ENCODE peak calls at places on chromosomes 16 and 17, in ten cellular contexts. H is heart right ventricle, X is kidney epithelial cell, B is cardiac muscle cell, M is tibial nerve, Q is HCT116, V is astrocyte, I is bronchial epithelial cell, S is GM06990, P is colonic mucosa. Z is an unnamed sample. For H3K36me3, the result is how much of the 10 kb centered on the place peaks cover.

GRCh38 chr17:16287563-16288027 is 65.7 kb downstream of the CENPV start:
- DNase-seq in H (no peak), X (no peak), B (peak), M (no peak), Q (no peak), V (peak), I (peak), S (peak), P (peak), Z (no peak)

GRCh38 chr17:66451188-66452149 is 149.1 kb downstream of the PRKCA start:
- DNase-seq in H (no peak), X (no peak), B (no peak), M (no peak), Q (no peak), V (no peak), I (no peak), S (no peak), P (peak), Z (peak)

GRCh38 chr17:46866325-46866724 is 14.9 kb downstream of the WNT9B start:
- DNase-seq in H (no peak), X (no peak), B (no peak), M (no peak), Q (no peak), V (no peak), I (no peak), S (no peak), P (no peak), Z (no peak)

GRCh38 chr17:7842950-7843535 is 9.0 kb downstream of the KDM6B start:
- DNase-seq in H (peak), X (peak), B (peak), M (peak), Q (no peak), V (peak), I (peak), S (no peak), P (peak), Z (peak)

GRCh38 chr17:7889166-7889584 is 586 bp downstream of the CHD3 start:
- DNase-seq in H (peak), X (peak), B (peak), M (peak), Q (peak), V (peak), I (peak), S (no peak), P (peak), Z (peak)

GRCh38 chr16:62576636-62577035 is 540.4 kb upstream of the CDH8 start:
- DNase-seq in H (no peak), X (no peak), B (no peak), M (no peak), Q (no peak), V (no peak), I (no peak), S (no peak), P (no peak), Z (no peak)

GRCh38 chr17:14305785-14306496 is 5.1 kb downstream of the HS3ST3B1 start:
- DNase-seq in H (no peak), X (no peak), B (no peak), M (no peak), Q (no peak), V (no peak), I (no peak), S (no peak), P (no peak), Z (no peak)

GRCh38 chr17:29347831-29348281 is 42.3 kb upstream of the TAOK1 start:
- DNase-seq in H (no peak), X (peak), B (peak), M (no peak), Q (no peak), V (peak), I (no peak), S (no peak), P (no peak), Z (no peak)

GRCh38 chr17:35238817-35239216 is 4.1 kb upstream of the SLFN5 start:
- DNase-seq in H (no peak), X (no peak), B (peak), M (no peak), Q (no peak), V (peak), I (peak), S (no peak), P (no peak), Z (no peak)

GRCh38 chr16:58904254-58904653 is 170.1 kb upstream of the GOT2 start:
- DNase-seq in H (no peak), X (no peak), B (no peak), M (no peak), Q (no peak), V (no peak), I (no peak), S (no peak), P (no peak), Z (no peak)

GRCh38 chr16:83248735-83249469 is 558.9 kb upstream of the HSBP1 start:
- DNase-seq in H (no peak), X (no peak), B (peak), M (no peak), Q (no peak), V (peak), I (no peak), S (no peak), P (no peak), Z (no peak)

GRCh38 chr17:20086416-20087074 is 77.4 kb downstream of the SPECC1 start:
- DNase-seq in H (no peak), X (no peak), B (no peak), M (no peak), Q (no peak), V (no peak), I (no peak), S (no peak), P (no peak), Z (no peak)

DNA sequence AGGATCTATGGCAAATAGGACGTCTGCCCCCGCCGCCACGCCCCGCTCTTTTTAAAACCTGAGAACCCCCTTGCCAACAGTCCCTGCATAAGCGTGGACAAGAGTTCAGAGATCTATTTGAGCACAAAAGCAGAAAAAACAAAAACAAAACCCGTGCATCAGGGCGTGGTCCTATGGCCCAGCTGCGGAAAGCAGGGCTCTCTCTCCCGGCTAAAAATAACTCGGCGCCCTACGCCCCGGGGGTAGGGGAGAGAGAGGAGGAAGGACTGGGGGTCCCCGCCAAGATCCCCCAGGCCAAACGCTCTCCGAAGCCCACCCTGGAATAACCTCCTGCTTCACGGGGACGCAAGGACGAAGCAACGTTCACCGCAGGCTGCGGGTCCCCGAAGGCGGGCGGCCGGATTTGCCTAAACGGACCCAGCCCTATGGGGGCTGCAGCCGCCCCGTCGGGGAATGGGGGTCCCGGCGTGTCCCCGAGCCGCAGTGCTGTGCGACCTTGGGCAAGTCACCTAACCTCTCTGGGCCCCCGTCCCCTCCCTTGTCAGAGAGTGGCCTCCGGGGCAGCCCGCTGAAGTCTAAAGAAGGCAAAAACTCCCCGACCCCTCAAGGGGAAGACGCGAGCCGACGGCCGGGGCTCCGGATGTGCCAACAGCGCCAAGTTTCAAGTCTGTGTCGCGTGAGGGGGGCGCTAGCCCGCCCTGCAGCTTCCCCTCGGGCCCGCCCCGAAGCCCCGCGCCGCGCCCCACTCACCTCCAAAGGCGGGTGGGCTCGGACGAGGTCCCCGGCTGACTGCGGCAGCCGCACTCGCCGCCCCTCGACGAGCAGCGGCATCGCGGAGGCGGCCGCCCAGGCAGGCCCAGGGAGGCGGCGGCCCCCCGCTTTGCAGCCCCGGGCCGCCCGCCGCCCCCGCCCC is 477 bp downstream of the NTAN1 start:
- DNase-seq in H (peak), X (no peak), B (no peak), M (no peak), Q (no peak), V (no peak), I (no peak), S (no peak), P (peak), Z (no peak)
- TF ChIP-seq CTCF in H (peak), X (peak), B (no peak), M (no peak), Q (no peak), V (no peak), I (no peak), S (peak), P (no peak), Z (peak)

GRCh38 chr16:12081048-12081404 is 104.5 kb downstream of the SNX29 start:
- DNase-seq in H (no peak), X (no peak), B (no peak), M (no peak), Q (no peak), V (no peak), I (no peak), S (no peak), P (no peak), Z (no peak)
- H3K4me3 ChIP-seq in H (no peak), X (no peak), B (no peak), M (no peak), Q (no peak), V (no peak), I (no peak), S (no peak), P (no peak), Z (no peak)

GRCh38 chr17:57165754-57166153 is 80.7 kb downstream of the AKAP1 start:
- DNase-seq in H (no peak), X (no peak), B (no peak), M (no peak), Q (no peak), V (no peak), I (no peak), S (no peak), P (no peak), Z (no peak)
- H3K36me3 ChIP-seq in H (under half), X (under half), B (under half), M (under half), Q (under half), V (under half), I (under half), S (under half), P (under half), Z (under half)

GRCh38 chr16:89972244-89973234 is 24.0 kb downstream of the DEF8 start:
- DNase-seq in H (peak), X (no peak), B (peak), M (peak), Q (peak), V (peak), I (peak), S (peak), P (peak), Z (peak)
- TF ChIP-seq CTCF in H (peak), X (no peak), B (no peak), M (no peak), Q (no peak), V (no peak), I (no peak), S (no peak), P (no peak), Z (no peak)

DNA sequence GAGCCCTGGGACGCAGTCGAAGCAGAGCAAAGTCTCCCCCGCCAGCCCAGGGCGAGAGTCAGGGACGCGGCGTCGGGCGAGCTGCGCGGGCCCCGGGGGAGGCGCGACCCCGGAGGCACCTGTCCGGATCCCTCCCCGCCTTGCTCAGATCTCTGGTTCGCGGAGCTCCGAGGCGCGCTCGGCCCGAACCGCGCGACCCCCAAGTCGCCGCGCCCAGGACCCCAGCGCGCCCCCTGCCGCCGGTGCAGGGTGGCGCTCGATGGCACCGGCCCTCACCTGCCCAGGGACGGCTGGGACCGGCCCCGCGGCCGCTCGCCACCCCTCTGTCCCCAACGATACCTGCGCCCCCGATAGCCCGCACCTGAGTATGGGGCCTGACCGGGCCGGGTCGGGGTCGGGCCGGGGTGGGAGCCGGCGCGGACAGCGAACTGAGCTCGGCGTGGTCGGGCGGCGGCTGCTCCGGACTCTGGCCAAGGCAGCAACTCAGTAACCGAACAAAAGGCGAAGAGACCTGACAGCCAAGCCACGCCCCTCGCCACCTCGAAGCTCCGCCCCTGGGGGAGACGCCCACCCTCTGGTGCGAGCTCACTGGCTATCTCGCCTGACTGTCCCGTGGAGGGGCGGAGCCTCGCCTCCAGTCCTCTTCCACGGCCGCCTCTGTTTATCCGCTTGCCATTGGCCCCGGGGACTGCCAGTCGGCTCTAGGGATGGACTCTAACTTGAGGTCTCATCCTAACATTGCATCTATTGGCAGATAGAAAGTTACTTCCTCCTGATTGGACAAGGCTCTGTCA is at the start of gene JUP:
- DNase-seq in H (peak), X (peak), B (peak), M (peak), Q (peak), V (peak), I (no peak), S (peak), P (peak), Z (peak)
- H3K4me3 ChIP-seq in H (peak), X (peak), B (peak), M (peak), Q (peak), V (peak), I (peak), S (peak), P (peak), Z (peak)

GRCh38 chr17:78089557-78090281 is 38.8 kb downstream of the TMC6 start:
- DNase-seq in H (no peak), X (no peak), B (no peak), M (no peak), Q (no peak), V (no peak), I (no peak), S (no peak), P (no peak), Z (no peak)
- H3K36me3 ChIP-seq in H (half or more), X (under half), B (under half), M (under half), Q (under half), V (under half), I (under half), S (under half), P (under half), Z (half or more)

GRCh38 chr16:30850246-30850645 is 43.6 kb downstream of the BCL7C start:
- DNase-seq in H (no peak), X (no peak), B (no peak), M (no peak), Q (no peak), V (no peak), I (peak), S (no peak), P (no peak), Z (no peak)

GRCh38 chr16:30858111-30858495 is 35.8 kb downstream of the BCL7C start:
- DNase-seq in H (no peak), X (no peak), B (no peak), M (no peak), Q (no peak), V (no peak), I (no peak), S (no peak), P (no peak), Z (no peak)

GRCh38 chr16:30858829-30859423 is 35.0 kb downstream of the BCL7C start:
- DNase-seq in H (no peak), X (no peak), B (no peak), M (no peak), Q (no peak), V (no peak), I (no peak), S (no peak), P (no peak), Z (no peak)

GRCh38 chr16:30853758-30854157 is 40.1 kb downstream of the BCL7C start:
- DNase-seq in H (no peak), X (no peak), B (no peak), M (no peak), Q (no peak), V (no peak), I (peak), S (no peak), P (no peak), Z (no peak)
- TF ChIP-seq CTCF in H (no peak), X (no peak), B (no peak), M (no peak), Q (no peak), V (no peak), I (no peak), S (no peak), P (no peak), Z (no peak)

GRCh38 chr16:77299395-77299794 is 100.2 kb downstream of the SYCE1L start:
- DNase-seq in H (no peak), X (no peak), B (no peak), M (no peak), Q (no peak), V (no peak), I (no peak), S (peak), P (no peak), Z (no peak)
- H3K4me3 ChIP-seq in H (no peak), X (no peak), B (no peak), M (no peak), Q (no peak), V (no peak), I (no peak), S (no peak), P (no peak), Z (no peak)

DNA sequence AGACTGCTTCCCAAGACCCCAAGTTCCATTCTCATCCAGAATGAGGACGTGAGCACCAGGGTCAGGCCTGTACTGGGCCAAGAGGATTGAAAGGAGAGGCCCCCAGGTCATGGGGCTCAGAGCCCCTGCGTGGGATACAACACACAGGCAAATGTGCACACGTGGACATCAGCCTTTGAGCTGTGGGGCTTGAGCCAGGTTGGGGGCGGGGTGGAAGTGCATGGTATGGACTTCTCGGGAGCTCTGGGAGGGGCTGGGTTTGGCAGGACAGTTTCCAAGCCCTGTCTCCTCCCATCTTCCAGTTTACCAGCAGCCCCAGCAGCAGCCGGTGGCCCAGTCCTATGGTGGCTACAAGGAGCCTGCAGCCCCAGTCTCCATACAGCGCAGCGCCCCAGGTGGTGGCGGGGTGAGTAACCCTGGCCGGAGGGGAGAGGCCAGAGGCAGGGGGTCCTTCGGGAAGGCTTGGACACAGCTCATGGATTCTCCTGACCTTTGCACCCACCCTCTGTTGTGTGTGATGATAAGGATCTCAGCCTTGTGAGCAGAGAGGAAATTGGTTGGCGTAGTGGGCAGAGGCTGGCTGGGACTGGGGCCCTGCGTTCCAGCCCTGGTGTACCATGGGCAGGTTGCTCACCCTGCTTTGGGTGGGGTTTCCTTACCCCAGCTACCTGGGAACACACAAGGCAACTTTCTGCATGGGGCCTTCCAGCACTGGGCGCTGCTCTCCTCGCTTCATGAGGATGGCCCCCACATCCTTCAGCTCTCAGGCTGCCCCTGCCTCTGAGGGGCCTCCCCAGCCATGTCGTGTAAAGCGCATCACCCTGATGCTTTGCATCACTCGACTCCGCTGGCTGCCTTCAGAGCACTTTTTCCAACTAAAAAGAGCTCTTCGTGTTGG is 10.4 kb upstream of the LASP1NB start:
- DNase-seq in H (no peak), X (no peak), B (no peak), M (peak), Q (no peak), V (no peak), I (no peak), S (no peak), P (peak), Z (peak)
- H3K36me3 ChIP-seq in H (under half), X (under half), B (under half), M (under half), Q (under half), V (under half), I (half or more), S (half or more), P (under half), Z (under half)

GRCh38 chr16:19486744-19487325 is 35.1 kb downstream of the GDE1 start:
- DNase-seq in H (no peak), X (no peak), B (no peak), M (no peak), Q (no peak), V (no peak), I (no peak), S (no peak), P (no peak), Z (no peak)
- TF ChIP-seq CTCF in H (no peak), X (no peak), B (no peak), M (no peak), Q (peak), V (no peak), I (no peak), S (peak), P (no peak), Z (no peak)

Z was measured in BE2C.